ENCODE peak calls at places on chromosome 7, in ten cellular contexts. T, Z, F, U, I, V, J, G, W and O are unnamed samples.

GRCh38 chr7:129785457-129786178 is 167.1 kb downstream of the UBE2H start:
- DNase-seq in G (no peak), F (no peak), Z (no peak), U (no peak), W (no peak), J (no peak), I (no peak), V (no peak), T (no peak), O (no peak)

GRCh38 chr7:8229927-8230326 is 32.0 kb downstream of the ICA1 start:
- DNase-seq in U (no peak), V (no peak), T (no peak), W (no peak), G (no peak), F (no peak), J (no peak), I (peak), Z (no peak), O (no peak)

GRCh38 chr7:151684408-151685175 is 164.9 kb upstream of the RHEB start:
- DNase-seq in W (no peak), U (no peak), T (no peak), F (no peak), G (no peak), J (no peak), Z (no peak), V (peak), I (no peak), O (no peak)

GRCh38 chr7:132191418-132191817 is 384.9 kb downstream of the PLXNA4 start:
- DNase-seq in T (no peak), G (no peak), U (no peak), Z (no peak), F (no peak), I (no peak), J (no peak), W (peak), V (no peak), O (no peak)

GRCh38 chr7:149838992-149839408 is 825 bp downstream of the ZNF862 start:
- DNase-seq in Z (no peak), T (no peak), F (no peak), U (peak), W (no peak), G (no peak), V (peak), J (peak), I (peak), O (no peak)

GRCh38 chr7:71828361-71828760 is 583.8 kb downstream of the CALN1 start:
- DNase-seq in U (no peak), T (no peak), I (no peak), F (no peak), W (no peak), Z (no peak), G (no peak), V (no peak), J (no peak), O (no peak)

GRCh38 chr7:1397491-1398327 is 61.6 kb downstream of the MICALL2 start:
- DNase-seq in I (no peak), F (no peak), T (no peak), G (no peak), V (peak), U (peak), W (no peak), J (no peak), Z (no peak), O (no peak)

GRCh38 chr7:146655928-146656797 is 539.6 kb downstream of the CNTNAP2 start:
- DNase-seq in F (no peak), J (no peak), Z (no peak), I (no peak), T (no peak), G (no peak), V (peak), W (no peak), U (peak), O (no peak)

GRCh38 chr7:155166108-155166507 is 96.0 kb downstream of the HTR5A start:
- DNase-seq in J (no peak), W (no peak), F (no peak), T (no peak), U (peak), Z (no peak), I (no peak), V (no peak), G (no peak), O (no peak)

GRCh38 chr7:91310829-91311460 is 46.7 kb downstream of the FZD1 start:
- DNase-seq in T (peak), F (no peak), V (peak), J (no peak), W (no peak), Z (no peak), G (no peak), I (no peak), U (peak), O (no peak)

GRCh38 chr7:138468244-138469123 is 8.4 kb downstream of the TRIM24 start:
- DNase-seq in V (no peak), F (no peak), T (no peak), G (no peak), U (peak), I (no peak), J (no peak), Z (no peak), W (peak), O (peak)

GRCh38 chr7:125020801-125021200 is 91.2 kb upstream of the POT1 start:
- DNase-seq in T (no peak), I (no peak), Z (no peak), W (no peak), V (no peak), G (no peak), F (no peak), U (no peak), J (no peak), O (no peak)

GRCh38 chr7:135193615-135194081 is 17.7 kb downstream of the WDR91 start:
- DNase-seq in F (no peak), G (no peak), V (peak), U (peak), W (no peak), T (no peak), Z (no peak), J (no peak), I (no peak), O (no peak)

GRCh38 chr7:50342616-50343114 is 38.1 kb downstream of the IKZF1 start:
- DNase-seq in G (no peak), V (no peak), W (no peak), J (peak), I (no peak), T (no peak), F (no peak), Z (no peak), U (no peak), O (no peak)

GRCh38 chr7:67854236-67854635 is 857.6 kb downstream of the TYW1 start:
- DNase-seq in G (no peak), T (no peak), I (no peak), W (no peak), Z (no peak), F (no peak), V (no peak), J (no peak), U (no peak), O (peak)

GRCh38 chr7:30331338-30331737 is 46.9 kb downstream of the ZNRF2 start:
- DNase-seq in J (no peak), V (no peak), T (no peak), G (no peak), I (no peak), F (no peak), U (peak), W (no peak), Z (no peak), O (no peak)

GRCh38 chr7:157513162-157513621 is 176.4 kb downstream of the DNAJB6 start:
- DNase-seq in W (no peak), F (no peak), G (no peak), J (no peak), I (no peak), Z (no peak), T (no peak), U (no peak), V (no peak), O (no peak)

GRCh38 chr7:127256326-127256725 is 3.6 kb upstream of the GRM8 start:
- DNase-seq in J (no peak), Z (no peak), I (no peak), W (no peak), V (no peak), U (no peak), F (no peak), T (no peak), G (no peak), O (no peak)

GRCh38 chr7:88490911-88491310 is 184.2 kb upstream of the STEAP4 start:
- DNase-seq in G (no peak), J (no peak), Z (no peak), W (no peak), I (no peak), F (no peak), T (no peak), U (no peak), V (no peak), O (no peak)

GRCh38 chr7:33705333-33705833 is 200.0 kb upstream of the BMPER start:
- DNase-seq in F (no peak), U (no peak), J (no peak), I (no peak), G (no peak), W (no peak), T (no peak), Z (no peak), V (no peak), O (no peak)

GRCh38 chr7:116708861-116709260 is 36.9 kb downstream of the MET start:
- DNase-seq in U (no peak), G (no peak), T (no peak), W (no peak), Z (no peak), J (no peak), V (no peak), I (no peak), F (no peak), O (no peak)

GRCh38 chr7:100585511-100586265 is at the start of gene LRCH4:
- DNase-seq in F (peak), I (peak), U (peak), V (no peak), T (peak), Z (no peak), W (peak), J (peak), G (no peak), O (no peak)

GRCh38 chr7:14600766-14601367 is 301.7 kb downstream of the DGKB start:
- DNase-seq in F (no peak), J (no peak), G (peak), W (no peak), U (no peak), I (no peak), V (no peak), T (no peak), Z (no peak), O (no peak)

GRCh38 chr7:28037220-28038010 is 143.2 kb downstream of the JAZF1 start:
- DNase-seq in W (no peak), I (no peak), V (peak), G (no peak), U (peak), Z (peak), T (no peak), F (no peak), J (no peak), O (no peak)

GRCh38 chr7:123624527-123625183 is 23.0 kb downstream of the ASB15 start:
- DNase-seq in Z (peak), W (no peak), U (no peak), I (peak), V (no peak), G (peak), F (peak), J (peak), T (no peak), O (no peak)

GRCh38 chr7:149855368-149856305 is 17.5 kb downstream of the ZNF862 start:
- DNase-seq in F (no peak), T (no peak), W (no peak), I (no peak), G (no peak), Z (no peak), J (no peak), V (peak), U (peak), O (no peak)

GRCh38 chr7:45975847-45976484 is 54.9 kb upstream of the IGFBP3 start:
- DNase-seq in V (no peak), Z (no peak), U (no peak), F (no peak), W (no peak), I (no peak), T (no peak), G (no peak), J (no peak), O (no peak)

GRCh38 chr7:100893318-100893895 is 2.3 kb downstream of the ACHE start:
- DNase-seq in G (no peak), J (no peak), Z (no peak), U (no peak), V (no peak), W (no peak), T (no peak), F (no peak), I (no peak), O (no peak)

GRCh38 chr7:50739744-50740455 is 42.8 kb downstream of the GRB10 start:
- DNase-seq in U (no peak), Z (no peak), W (no peak), G (no peak), V (no peak), J (peak), F (no peak), T (no peak), I (no peak), O (no peak)

GRCh38 chr7:3691478-3692151 is 390.6 kb downstream of the SDK1 start:
- DNase-seq in G (no peak), F (no peak), Z (no peak), J (no peak), V (no peak), T (no peak), U (no peak), W (no peak), I (no peak), O (no peak)
- H3K27ac ChIP-seq in G (no peak), F (no peak), Z (no peak), J (no peak), V (no peak), T (no peak), U (no peak), W (no peak), I (no peak), O (no peak)

GRCh38 chr7:94509879-94510581 is 421 bp downstream of the CASD1 start:
- DNase-seq in U (peak), F (peak), Z (no peak), G (peak), W (peak), J (peak), I (peak), T (peak), V (peak), O (peak)

GRCh38 chr7:94510582-94511456 is 1.2 kb downstream of the CASD1 start:
- DNase-seq in G (no peak), T (peak), J (peak), F (peak), W (peak), Z (no peak), V (peak), U (peak), I (peak), O (peak)

GRCh38 chr7:94513565-94513860 is 3.9 kb downstream of the CASD1 start:
- DNase-seq in W (no peak), J (no peak), U (no peak), Z (no peak), I (no peak), F (no peak), V (no peak), T (no peak), G (no peak), O (no peak)

GRCh38 chr7:94512735-94513564 is 3.3 kb downstream of the CASD1 start:
- DNase-seq in U (no peak), F (no peak), Z (no peak), W (no peak), T (no peak), G (no peak), V (no peak), J (no peak), I (no peak), O (no peak)

GRCh38 chr7:94511763-94512162 is 2.2 kb downstream of the CASD1 start:
- DNase-seq in W (no peak), F (no peak), Z (no peak), T (no peak), U (peak), G (no peak), I (no peak), J (no peak), V (no peak), O (no peak)
- H3K27ac ChIP-seq in W (no peak), F (no peak), Z (no peak), T (no peak), U (no peak), G (no peak), I (no peak), J (no peak), V (no peak), O (peak)

GRCh38 chr7:35596061-35596460 is 98.9 kb downstream of the HERPUD2 start:
- DNase-seq in F (no peak), T (no peak), W (no peak), I (no peak), J (no peak), U (peak), G (no peak), Z (no peak), V (peak), O (no peak)
- H3K27ac ChIP-seq in F (no peak), T (no peak), W (no peak), I (no peak), J (no peak), U (no peak), G (peak), Z (no peak), V (no peak), O (no peak)

DNA sequence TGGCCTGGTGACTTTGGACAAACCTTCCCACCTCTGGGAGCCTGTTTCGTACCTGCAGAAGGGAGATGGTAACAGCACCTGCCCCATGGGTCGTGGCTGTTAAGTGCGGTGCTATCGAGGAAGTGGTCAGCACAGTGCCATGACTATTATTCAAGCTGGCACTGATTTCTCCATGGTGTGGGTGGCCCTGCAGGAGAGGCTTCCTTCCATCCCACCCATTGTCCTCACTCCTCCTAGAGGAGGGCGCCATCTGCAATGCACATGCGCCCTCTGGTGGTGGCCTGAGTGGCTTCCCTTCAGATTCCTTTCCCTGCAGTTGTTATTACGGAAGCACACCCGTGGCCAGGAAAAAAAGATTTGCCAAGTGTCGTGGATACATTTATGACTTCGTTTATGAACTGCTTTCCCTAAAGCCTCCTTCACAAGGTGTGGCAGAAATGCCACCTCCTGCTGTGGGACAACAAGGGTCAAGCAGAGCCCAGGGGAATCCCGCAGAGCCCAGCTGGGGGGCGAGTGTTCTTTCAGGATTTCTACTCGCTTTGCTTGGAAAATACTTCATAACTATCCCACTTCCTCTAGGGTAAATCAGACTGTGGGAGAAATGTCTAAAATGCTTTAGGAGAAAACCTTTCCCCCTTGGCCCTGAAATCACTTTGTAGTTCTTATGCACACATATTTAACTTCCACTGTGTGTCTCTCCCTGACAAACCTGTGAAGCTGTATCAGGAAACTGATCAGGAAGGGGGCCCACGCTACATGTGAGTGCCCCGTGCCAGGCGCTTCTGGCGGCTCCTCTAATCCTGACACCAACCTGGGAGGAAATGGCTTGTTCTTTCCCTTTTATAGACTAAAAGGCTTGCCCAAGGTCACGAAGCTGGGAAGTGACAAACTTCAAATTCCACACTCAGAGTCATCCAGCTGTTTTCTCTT is 98.0 kb upstream of the ANLN start:
- DNase-seq in T (peak), U (peak), F (peak), I (peak), W (peak), J (peak), V (peak), G (peak), Z (peak), O (peak)
- H3K27ac ChIP-seq in T (peak), U (peak), F (no peak), I (peak), W (peak), J (no peak), V (peak), G (peak), Z (peak), O (peak)

DNA sequence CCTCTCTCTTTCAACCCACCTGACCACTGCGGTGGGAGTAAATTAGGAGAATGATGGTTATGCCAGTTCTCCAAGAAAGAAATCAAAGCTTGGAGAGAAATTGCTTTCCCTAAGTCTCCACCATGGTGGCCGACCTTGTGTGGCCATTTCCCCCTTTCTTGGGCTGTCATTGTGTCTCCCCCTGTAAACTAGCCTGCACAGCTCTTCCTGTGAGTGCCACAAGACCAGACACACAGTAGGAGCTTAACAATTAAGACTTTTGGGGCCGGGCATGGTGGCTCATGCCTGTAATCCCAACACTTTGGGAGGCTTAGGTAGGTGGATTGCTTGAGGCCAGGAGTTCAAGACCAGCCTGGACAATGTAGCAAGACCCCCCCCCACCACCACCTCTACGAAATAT is 18.9 kb upstream of the LIMK1 start:
- DNase-seq in F (no peak), G (peak), J (no peak), I (no peak), T (no peak), U (no peak), Z (no peak), W (no peak), V (no peak), O (no peak)
- H3K27ac ChIP-seq in F (no peak), G (no peak), J (no peak), I (no peak), T (no peak), U (no peak), Z (no peak), W (no peak), V (no peak), O (no peak)